ENCODE peak calls at places on chromosomes 3 and 15, in ten cellular contexts. C, H, P, S, Z, B, X, U, E and Q are unnamed samples.

GRCh38 chr3:24400450-24400849 is 94.2 kb downstream of the THRB start:
- DNase-seq in C (no peak), H (no peak), P (no peak), S (no peak), Z (no peak), B (no peak), X (peak; percentile 37), U (no peak), E (no peak), Q (no peak)

GRCh38 chr3:126261037-126261436 is 80.7 kb upstream of the ALDH1L1 start:
- DNase-seq in C (peak; percentile 45), H (no peak), P (peak; percentile 81), S (no peak), Z (peak; percentile 65), B (no peak), X (no peak), U (no peak), E (no peak), Q (peak; percentile 21)

GRCh38 chr3:50294492-50295403 is 2.5 kb upstream of the IFRD2 start:
- DNase-seq in C (no peak), H (no peak), P (no peak), S (no peak), Z (peak; percentile 42), B (no peak), X (no peak), U (peak; percentile 39), E (no peak), Q (no peak)

GRCh38 chr15:64807751-64808222 is 17.7 kb downstream of the PIF1 start:
- DNase-seq in C (no peak), H (no peak), P (no peak), S (no peak), Z (peak; percentile 96), B (no peak), X (no peak), U (no peak), E (no peak), Q (no peak)

GRCh38 chr3:79103305-79103704 is 664.5 kb downstream of the ROBO1 start:
- DNase-seq in C (no peak), H (no peak), P (no peak), S (no peak), Z (no peak), B (no peak), X (no peak), U (no peak), E (no peak), Q (no peak)

GRCh38 chr15:69612112-69612511 is 159.5 kb downstream of the RPLP1 start:
- DNase-seq in C (no peak), H (no peak), P (no peak), S (no peak), Z (peak; percentile 13), B (no peak), X (peak; percentile 31), U (no peak), E (no peak), Q (no peak)

GRCh38 chr3:57079221-57079831 is 18.9 kb downstream of the SPATA12 start:
- DNase-seq in C (peak; percentile 74), H (peak; percentile 2), P (no peak), S (no peak), Z (peak; percentile 94), B (peak; percentile 93), X (no peak), U (no peak), E (no peak), Q (peak; percentile 46)

GRCh38 chr3:72042397-72043211 is 257.7 kb upstream of the PROK2 start:
- DNase-seq in C (no peak), H (no peak), P (peak; percentile 57), S (no peak), Z (peak; percentile 65), B (no peak), X (no peak), U (no peak), E (no peak), Q (no peak)

GRCh38 chr3:141425523-141426233 is 57.4 kb downstream of the ZBTB38 start:
- DNase-seq in C (peak; percentile 21), H (no peak), P (no peak), S (no peak), Z (peak; percentile 39), B (no peak), X (no peak), U (no peak), E (no peak), Q (peak; percentile 20)

GRCh38 chr3:109927161-109927560 is 589.8 kb upstream of the DPPA4 start:
- DNase-seq in C (peak; percentile 58), H (no peak), P (peak; percentile 96), S (no peak), Z (no peak), B (peak; percentile 2), X (no peak), U (no peak), E (no peak), Q (peak; percentile 32)

GRCh38 chr15:28984421-28985375 is 98.9 kb downstream of the APBA2 start:
- DNase-seq in C (no peak), H (no peak), P (peak; percentile 58), S (no peak), Z (peak; percentile 62), B (peak; percentile 81), X (no peak), U (peak; percentile 67), E (no peak), Q (peak; percentile 35)